ENCODE peak calls at places on chromosomes 6 and 20, in eight cellular contexts. One of them, this sample, is unnamed.

GRCh38 chr6:149135809-149136208 is 181.7 kb upstream of the TAB2 start:
- DNase-seq in A549: no peak
- DNase-seq in NCI-H524: peak
- DNase-seq in mammary epithelial cell: no peak
- DNase-seq in Jurkat, Clone E6-1: no peak
- DNase-seq in NCI-H2029: no peak
- DNase-seq in stimulated activated CD4-positive, alpha-beta T cell treated with anti-CD3 and anti-CD28 coated beads, Interleukin-12 subunit alpha, Interleukin-12 subunit beta, amount 100 ng/mL, for 48 hours: no peak
- DNase-seq in osteocyte: no peak
- DNase-seq in this sample: no peak

GRCh38 chr6:44076366-44077200 is 50.7 kb downstream of the MRPL14 start:
- DNase-seq in A549: no peak
- DNase-seq in NCI-H524: no peak
- DNase-seq in mammary epithelial cell: no peak
- DNase-seq in Jurkat, Clone E6-1: no peak
- DNase-seq in NCI-H2029: no peak
- DNase-seq in stimulated activated CD4-positive, alpha-beta T cell treated with anti-CD3 and anti-CD28 coated beads, Interleukin-12 subunit alpha, Interleukin-12 subunit beta, amount 100 ng/mL, for 48 hours: no peak
- DNase-seq in osteocyte: no peak
- DNase-seq in this sample: peak

GRCh38 chr6:35911871-35912653 is 8.8 kb downstream of the SRPK1 start:
- DNase-seq in A549: no peak
- DNase-seq in NCI-H524: no peak
- DNase-seq in mammary epithelial cell: no peak
- DNase-seq in Jurkat, Clone E6-1: no peak
- DNase-seq in NCI-H2029: no peak
- DNase-seq in stimulated activated CD4-positive, alpha-beta T cell treated with anti-CD3 and anti-CD28 coated beads, Interleukin-12 subunit alpha, Interleukin-12 subunit beta, amount 100 ng/mL, for 48 hours: no peak
- DNase-seq in osteocyte: no peak
- DNase-seq in this sample: no peak

GRCh38 chr6:167956983-167957492 is 40.4 kb upstream of the KIF25 start:
- DNase-seq in A549: no peak
- DNase-seq in NCI-H524: no peak
- DNase-seq in mammary epithelial cell: no peak
- DNase-seq in Jurkat, Clone E6-1: no peak
- DNase-seq in NCI-H2029: no peak
- DNase-seq in stimulated activated CD4-positive, alpha-beta T cell treated with anti-CD3 and anti-CD28 coated beads, Interleukin-12 subunit alpha, Interleukin-12 subunit beta, amount 100 ng/mL, for 48 hours: no peak
- DNase-seq in osteocyte: no peak
- DNase-seq in this sample: no peak

GRCh38 chr20:7841291-7841966 is 98.8 kb downstream of the HAO1 start:
- DNase-seq in A549: peak
- DNase-seq in NCI-H524: no peak
- DNase-seq in mammary epithelial cell: peak
- DNase-seq in Jurkat, Clone E6-1: no peak
- DNase-seq in NCI-H2029: no peak
- DNase-seq in stimulated activated CD4-positive, alpha-beta T cell treated with anti-CD3 and anti-CD28 coated beads, Interleukin-12 subunit alpha, Interleukin-12 subunit beta, amount 100 ng/mL, for 48 hours: no peak
- DNase-seq in osteocyte: no peak
- DNase-seq in this sample: no peak

GRCh38 chr20:36344517-36345132 is 38.5 kb downstream of the DLGAP4 start:
- DNase-seq in A549: peak
- DNase-seq in NCI-H524: no peak
- DNase-seq in mammary epithelial cell: peak
- DNase-seq in Jurkat, Clone E6-1: peak
- DNase-seq in NCI-H2029: no peak
- DNase-seq in stimulated activated CD4-positive, alpha-beta T cell treated with anti-CD3 and anti-CD28 coated beads, Interleukin-12 subunit alpha, Interleukin-12 subunit beta, amount 100 ng/mL, for 48 hours: peak
- DNase-seq in osteocyte: no peak
- DNase-seq in this sample: peak

GRCh38 chr6:15522427-15522826 is 140.4 kb downstream of the DTNBP1 start:
- DNase-seq in A549: no peak
- DNase-seq in NCI-H524: no peak
- DNase-seq in mammary epithelial cell: no peak
- DNase-seq in Jurkat, Clone E6-1: no peak
- DNase-seq in NCI-H2029: no peak
- DNase-seq in stimulated activated CD4-positive, alpha-beta T cell treated with anti-CD3 and anti-CD28 coated beads, Interleukin-12 subunit alpha, Interleukin-12 subunit beta, amount 100 ng/mL, for 48 hours: no peak
- DNase-seq in osteocyte: peak
- DNase-seq in this sample: no peak

GRCh38 chr6:166673309-166673708 is 46.3 kb upstream of the RPS6KA2 start:
- DNase-seq in A549: no peak
- DNase-seq in NCI-H524: no peak
- DNase-seq in mammary epithelial cell: no peak
- DNase-seq in Jurkat, Clone E6-1: no peak
- DNase-seq in NCI-H2029: no peak
- DNase-seq in stimulated activated CD4-positive, alpha-beta T cell treated with anti-CD3 and anti-CD28 coated beads, Interleukin-12 subunit alpha, Interleukin-12 subunit beta, amount 100 ng/mL, for 48 hours: no peak
- DNase-seq in osteocyte: no peak
- DNase-seq in this sample: no peak

GRCh38 chr6:70663881-70664466 is 3.7 kb upstream of the SMAP1 start:
- DNase-seq in A549: no peak
- DNase-seq in NCI-H524: peak
- DNase-seq in mammary epithelial cell: no peak
- DNase-seq in Jurkat, Clone E6-1: no peak
- DNase-seq in NCI-H2029: no peak
- DNase-seq in stimulated activated CD4-positive, alpha-beta T cell treated with anti-CD3 and anti-CD28 coated beads, Interleukin-12 subunit alpha, Interleukin-12 subunit beta, amount 100 ng/mL, for 48 hours: no peak
- DNase-seq in osteocyte: no peak
- DNase-seq in this sample: no peak